ENCODE peak calls at places on chromosomes 2 and 18, in five cellular contexts. S, Q, T, Y and C are unnamed samples.

GRCh38 chr2:127160676-127161075 is 53.7 kb upstream of the BIN1 start:
- DNase-seq in S (no peak), Q (no peak), T (no peak), Y (no peak), C (no peak)

GRCh38 chr18:34122724-34123334 is 101.9 kb downstream of the NOL4 start:
- DNase-seq in S (no peak), Q (peak), T (peak), Y (peak), C (no peak)

GRCh38 chr2:161130354-161130753 is 29.9 kb upstream of the TANK start:
- DNase-seq in S (no peak), Q (no peak), T (no peak), Y (no peak), C (no peak)

GRCh38 chr18:22110482-22110924 is 58.9 kb upstream of the GATA6 start:
- DNase-seq in S (no peak), Q (no peak), T (no peak), Y (no peak), C (no peak)

GRCh38 chr2:62038980-62039771 is 133.7 kb downstream of the COMMD1 start:
- DNase-seq in S (no peak), Q (no peak), T (no peak), Y (no peak), C (no peak)

GRCh38 chr18:79527656-79528055 is 131.9 kb downstream of the NFATC1 start:
- DNase-seq in S (peak), Q (no peak), T (no peak), Y (no peak), C (peak)

GRCh38 chr18:9422816-9423519 is 52.3 kb upstream of the RALBP1 start:
- DNase-seq in S (no peak), Q (no peak), T (no peak), Y (no peak), C (no peak)

GRCh38 chr2:159091981-159092380 is 123.5 kb downstream of the TANC1 start:
- DNase-seq in S (no peak), Q (no peak), T (no peak), Y (peak), C (no peak)

GRCh38 chr2:198004921-198005829 is 200.8 kb downstream of the PLCL1 start:
- DNase-seq in S (no peak), Q (no peak), T (no peak), Y (peak), C (no peak)

GRCh38 chr18:48662021-48662661 is 123.3 kb downstream of the CTIF start:
- DNase-seq in S (no peak), Q (no peak), T (no peak), Y (no peak), C (no peak)

GRCh38 chr2:44295636-44296359 is 20.5 kb downstream of the SLC3A1 start:
- DNase-seq in S (no peak), Q (no peak), T (no peak), Y (no peak), C (no peak)

GRCh38 chr2:143175435-143175834 is 46.2 kb downstream of the ARHGAP15 start:
- DNase-seq in S (no peak), Q (no peak), T (no peak), Y (no peak), C (no peak)

GRCh38 chr2:7847321-7847720 is 834.5 kb upstream of the ID2 start:
- DNase-seq in S (no peak), Q (no peak), T (no peak), Y (no peak), C (no peak)

GRCh38 chr2:170022692-170023091 is 155.3 kb upstream of the MYO3B start:
- DNase-seq in S (no peak), Q (no peak), T (no peak), Y (no peak), C (no peak)

GRCh38 chr2:240792658-240793312 is 27.2 kb downstream of the KIF1A start:
- DNase-seq in S (peak), Q (peak), T (no peak), Y (no peak), C (no peak)

GRCh38 chr2:169159686-169160085 is 90.3 kb downstream of the DHRS9 start:
- DNase-seq in S (no peak), Q (no peak), T (no peak), Y (no peak), C (no peak)

GRCh38 chr18:47316924-47317323 is 65.5 kb upstream of the SKOR2 start:
- DNase-seq in S (no peak), Q (no peak), T (no peak), Y (no peak), C (no peak)

GRCh38 chr18:12726774-12727550 is 24.1 kb downstream of the PSMG2 start:
- DNase-seq in S (no peak), Q (peak), T (peak), Y (peak), C (no peak)

GRCh38 chr18:36809590-36810381 is 19.0 kb downstream of the TPGS2 start:
- DNase-seq in S (no peak), Q (peak), T (peak), Y (peak), C (no peak)

GRCh38 chr2:237194906-237195305 is 109.2 kb downstream of the COPS8 start:
- DNase-seq in S (no peak), Q (no peak), T (no peak), Y (no peak), C (no peak)

GRCh38 chr2:164134368-164134767 is 398.6 kb upstream of the FIGN start:
- DNase-seq in S (no peak), Q (no peak), T (no peak), Y (no peak), C (no peak)

GRCh38 chr2:103960126-103960508 is 893.8 kb upstream of the POU3F3 start:
- DNase-seq in S (no peak), Q (no peak), T (no peak), Y (no peak), C (no peak)

DNA sequence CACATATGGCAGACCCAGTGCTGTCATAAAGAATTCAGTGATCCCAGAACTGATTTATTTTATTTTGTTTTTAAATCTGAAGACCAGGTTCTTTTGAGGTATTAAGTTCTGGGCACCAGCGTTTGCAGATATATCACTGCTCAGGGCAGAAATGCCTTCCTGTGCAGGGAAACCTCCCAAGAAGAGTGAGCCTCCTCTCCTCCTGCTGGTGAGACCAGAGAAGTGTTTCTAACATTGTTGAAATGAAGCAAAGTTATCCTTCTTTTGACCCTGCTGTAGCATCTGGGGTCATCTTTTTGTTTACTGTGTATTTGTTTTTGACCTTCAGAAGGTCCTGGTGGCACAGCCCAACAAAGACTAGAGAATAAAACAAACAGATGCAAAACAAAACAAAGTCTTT is 94.0 kb downstream of the AQP4 start:
- DNase-seq in S (no peak), Q (no peak), T (peak), Y (no peak), C (no peak)
- TF ChIP-seq CTCF in S (peak), Q (peak), T (peak), Y (no peak), C (peak)

GRCh38 chr2:14944562-14945346 is 312.2 kb downstream of the LRATD1 start:
- DNase-seq in S (no peak), Q (peak), T (peak), Y (no peak), C (no peak)
- TF ChIP-seq CTCF in S (no peak), Q (peak), T (no peak), Y (no peak), C (peak)

DNA sequence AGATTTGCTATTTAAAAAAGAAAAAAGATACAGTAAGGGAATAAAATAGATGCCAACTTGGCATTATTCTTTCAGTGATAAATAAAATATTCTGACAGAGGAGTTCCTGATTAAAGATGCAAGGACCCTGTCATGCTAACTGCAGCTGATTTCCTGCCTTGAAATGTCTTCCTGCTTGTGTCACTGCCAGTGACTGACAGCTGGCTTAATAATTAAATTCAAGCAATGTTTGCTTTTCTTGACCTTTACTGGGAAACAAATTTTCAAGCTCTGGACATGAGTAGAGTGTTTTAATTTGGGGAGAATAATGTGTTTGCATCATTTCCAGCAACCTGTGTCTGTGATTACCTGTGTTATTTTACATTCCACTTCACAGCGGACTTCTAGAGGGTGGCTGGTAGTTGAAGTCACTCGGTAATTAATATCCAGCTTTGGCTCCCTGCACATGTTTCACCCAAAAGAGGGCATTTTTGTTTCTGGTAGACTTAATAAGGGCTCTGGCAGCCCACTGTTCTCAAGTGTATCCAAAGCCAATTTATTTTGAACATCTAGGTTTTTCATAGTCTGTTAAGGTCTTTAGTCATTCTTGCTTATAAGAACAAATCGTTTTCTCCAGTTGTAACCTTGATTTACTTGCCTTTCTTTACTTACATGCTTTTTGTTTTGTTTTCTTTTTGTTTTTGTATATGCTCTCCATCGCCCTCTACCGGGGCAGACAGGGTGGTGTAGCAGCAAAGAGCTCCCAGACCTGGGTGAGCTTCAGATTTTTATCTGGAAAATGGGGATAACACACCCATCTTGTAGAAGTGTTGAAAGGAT is 48.5 kb upstream of the PROKR1 start:
- DNase-seq in S (peak), Q (peak), T (peak), Y (peak), C (no peak)
- TF ChIP-seq CTCF in S (peak), Q (peak), T (peak), Y (peak), C (peak)

GRCh38 chr18:66193938-66194337 is 410.0 kb downstream of the CDH19 start:
- DNase-seq in S (no peak), Q (no peak), T (no peak), Y (no peak), C (no peak)
- TF ChIP-seq CTCF in S (no peak), Q (no peak), T (no peak), Y (no peak), C (no peak)

GRCh38 chr18:41767960-41768359 is 187.1 kb upstream of the PIK3C3 start:
- DNase-seq in S (no peak), Q (no peak), T (peak), Y (no peak), C (no peak)
- TF ChIP-seq CTCF in S (no peak), Q (no peak), T (no peak), Y (no peak), C (peak)